ENCODE peak calls at places on chromosome 13, in eight cellular contexts. Z, U, J, Y, A, N, L and I are unnamed samples.

GRCh38 chr13:112575680-112576079 is 12.3 kb downstream of the TUBGCP3 start:
- DNase-seq in U (no peak), J (no peak), L (no peak), Z (no peak), A (no peak), Y (no peak), N (peak; percentile 72), I (no peak)

GRCh38 chr13:33686772-33687480 is 131.0 kb upstream of the RFC3 start:
- DNase-seq in A (no peak), J (no peak), N (no peak), Z (no peak), Y (peak; percentile 75), L (no peak), U (no peak), I (no peak)

GRCh38 chr13:94327318-94327717 is 152.2 kb downstream of the DCT start:
- DNase-seq in U (no peak), N (no peak), J (no peak), Z (no peak), A (no peak), L (no peak), Y (no peak), I (no peak)

GRCh38 chr13:39565036-39565949 is 37.7 kb downstream of the LHFPL6 start:
- DNase-seq in L (no peak), Y (peak; percentile 62), J (no peak), A (peak; percentile 16), Z (no peak), U (no peak), N (peak; percentile 77), I (no peak)

GRCh38 chr13:60655268-60655667 is 258.2 kb downstream of the TDRD3 start:
- DNase-seq in A (no peak), Y (no peak), L (no peak), U (no peak), Z (no peak), J (no peak), N (no peak), I (no peak)

GRCh38 chr13:75864718-75865117 is 228.6 kb downstream of the LMO7 start:
- DNase-seq in N (no peak), U (no peak), A (no peak), J (no peak), Z (no peak), L (no peak), Y (peak; percentile 12), I (no peak)

GRCh38 chr13:97369269-97369893 is 64.6 kb upstream of the RAP2A start:
- DNase-seq in L (no peak), A (no peak), N (no peak), U (no peak), J (no peak), Y (no peak), Z (no peak), I (no peak)

GRCh38 chr13:48291730-48292129 is 11.8 kb upstream of the RB1 start:
- DNase-seq in J (no peak), N (no peak), A (no peak), Y (no peak), L (no peak), Z (no peak), U (no peak), I (no peak)

GRCh38 chr13:112441226-112441625 is 65.1 kb downstream of the SPACA7 start:
- DNase-seq in A (no peak), Z (no peak), Y (no peak), J (no peak), L (no peak), U (no peak), N (no peak), I (no peak)

GRCh38 chr13:29593605-29594297 is 1.7 kb downstream of the SLC7A1 start:
- DNase-seq in L (no peak), U (no peak), Z (no peak), J (no peak), A (no peak), Y (no peak), N (no peak), I (no peak)

GRCh38 chr13:32205426-32206096 is 109.6 kb downstream of the ZAR1L start:
- DNase-seq in Z (no peak), Y (no peak), J (no peak), L (no peak), A (no peak), N (no peak), U (no peak), I (no peak)

GRCh38 chr13:48006396-48006795 is 5.3 kb upstream of the SUCLA2 start:
- DNase-seq in Y (no peak), A (no peak), U (no peak), L (no peak), J (no peak), Z (no peak), N (no peak), I (no peak)

GRCh38 chr13:22173605-22174004 is 502.7 kb downstream of the FGF9 start:
- DNase-seq in J (no peak), N (no peak), L (no peak), Z (no peak), U (no peak), Y (no peak), A (no peak), I (no peak)

GRCh38 chr13:44218501-44219240 is 155.0 kb upstream of the SERP2 start:
- DNase-seq in Z (peak; percentile 76), N (no peak), J (no peak), L (peak; percentile 96), Y (no peak), A (peak; percentile 72), U (peak; percentile 57), I (peak; percentile 54)

GRCh38 chr13:113456116-113456702 is 2.9 kb upstream of the ADPRHL1 start:
- DNase-seq in A (no peak), Y (no peak), U (no peak), J (no peak), Z (no peak), N (no peak), L (no peak), I (no peak)

GRCh38 chr13:21055511-21056045 is 5.8 kb downstream of the LATS2 start:
- DNase-seq in N (no peak), L (no peak), A (no peak), U (no peak), Z (no peak), J (no peak), Y (no peak), I (no peak)

GRCh38 chr13:52868190-52868589 is 19.8 kb upstream of the PCDH8 start:
- DNase-seq in Z (no peak), A (no peak), J (no peak), U (no peak), L (no peak), N (no peak), Y (no peak), I (no peak)

DNA sequence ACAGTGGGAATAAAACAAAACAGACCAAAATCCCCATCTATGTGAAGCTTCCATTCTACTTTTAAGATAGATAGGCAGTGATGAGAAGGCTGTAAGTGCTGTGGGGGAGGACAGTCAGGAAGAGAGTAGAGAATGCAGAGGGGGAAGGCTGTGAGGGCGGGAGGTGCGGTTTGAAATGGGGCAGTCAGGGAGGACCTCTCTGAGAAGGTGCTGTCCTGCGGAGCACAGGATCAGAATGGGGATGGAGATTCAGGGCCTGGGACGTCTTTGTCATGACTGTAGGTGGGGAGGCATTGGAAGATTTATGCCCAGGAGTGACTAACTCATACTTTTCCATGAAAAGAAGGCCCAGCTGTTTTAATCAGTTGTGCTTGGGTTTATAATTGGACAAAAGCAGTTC is 3.9 kb upstream of the GPR183 start:
- DNase-seq in N (no peak), L (no peak), A (no peak), Z (no peak), U (no peak), Y (no peak), J (no peak), I (no peak)
- H3K4me1 ChIP-seq in N (peaks cover 17% of the 10 kb centered on the region), L (no peaks in the 10 kb centered on the region), A (peaks cover 34% of the 10 kb centered on the region), Z (peaks cover 40% of the 10 kb centered on the region), U (no peaks in the 10 kb centered on the region), Y (peaks cover 4% of the 10 kb centered on the region), J (peaks cover 71% of the 10 kb centered on the region), I (peaks cover 13% of the 10 kb centered on the region)

GRCh38 chr13:98500963-98501421 is 75.9 kb downstream of the STK24 start:
- DNase-seq in J (no peak), N (no peak), Y (no peak), Z (no peak), A (no peak), L (no peak), U (no peak), I (no peak)

GRCh38 chr13:98504029-98504351 is 72.9 kb downstream of the STK24 start:
- DNase-seq in N (no peak), Z (no peak), J (no peak), Y (no peak), L (no peak), A (no peak), U (no peak), I (no peak)

GRCh38 chr13:98504371-98504963 is 72.4 kb downstream of the STK24 start:
- DNase-seq in L (no peak), Y (no peak), Z (no peak), U (no peak), N (no peak), A (no peak), J (no peak), I (no peak)

GRCh38 chr13:98506343-98507059 is 70.4 kb downstream of the STK24 start:
- DNase-seq in Y (no peak), N (no peak), U (no peak), Z (no peak), L (no peak), A (no peak), J (no peak), I (no peak)

DNA sequence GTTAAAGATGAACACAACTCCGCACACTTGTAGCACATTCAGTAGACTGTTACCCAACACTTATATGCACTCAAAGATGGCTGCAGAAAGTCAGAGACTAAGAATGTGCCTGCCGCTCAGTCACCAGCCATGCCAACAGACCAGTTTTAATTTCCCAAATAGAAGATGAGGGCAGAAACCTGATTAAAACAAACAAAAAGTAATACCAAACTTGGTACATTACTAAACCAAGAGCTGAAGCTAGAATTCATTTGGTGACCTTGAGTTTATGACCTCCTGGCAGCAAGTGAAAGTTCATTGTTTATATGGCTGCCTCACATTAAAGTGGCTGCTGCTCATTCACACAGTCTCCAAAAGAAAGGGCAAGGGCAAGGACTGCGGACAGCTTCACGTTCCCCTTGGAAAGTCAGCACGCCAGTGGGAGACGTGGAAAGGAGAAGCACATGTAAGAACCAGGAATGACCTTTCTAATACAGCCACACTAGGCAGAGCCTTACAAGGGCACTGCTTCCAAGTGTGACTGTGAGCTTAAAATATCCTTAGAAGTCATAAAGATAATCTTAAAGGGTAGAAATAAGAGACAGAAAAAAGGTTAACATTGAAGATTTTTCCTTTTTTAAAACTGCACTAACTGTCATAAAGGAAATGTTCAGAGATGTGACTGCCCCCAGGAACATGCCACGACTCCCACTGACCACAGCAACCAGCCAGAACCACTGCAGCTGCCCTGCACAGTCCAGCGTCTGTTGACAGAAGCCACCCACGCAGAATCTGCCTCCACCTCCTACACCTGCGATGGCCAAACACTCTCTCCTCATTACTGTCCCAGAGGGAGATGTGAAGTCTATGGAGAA is 73.5 kb downstream of the STK24 start:
- DNase-seq in L (no peak), Y (no peak), U (no peak), J (no peak), N (no peak), Z (no peak), A (no peak), I (no peak)
- H3K4me1 ChIP-seq in L (peaks cover 14% of the 10 kb centered on the region), Y (peaks cover 11% of the 10 kb centered on the region), U (peaks cover 41% of the 10 kb centered on the region), J (peaks cover 32% of the 10 kb centered on the region), N (peaks cover 53% of the 10 kb centered on the region), Z (peaks cover 84% of the 10 kb centered on the region), A (peaks cover 42% of the 10 kb centered on the region), I (peaks cover 30% of the 10 kb centered on the region)

GRCh38 chr13:111401755-111402154 is 81.3 kb downstream of the TEX29 start:
- DNase-seq in N (no peak), A (no peak), U (no peak), J (no peak), Y (no peak), Z (no peak), L (no peak), I (no peak)
- H3K4me1 ChIP-seq in N (no peaks in the 10 kb centered on the region), A (no peaks in the 10 kb centered on the region), U (no peaks in the 10 kb centered on the region), J (no peaks in the 10 kb centered on the region), Y (no peaks in the 10 kb centered on the region), Z (no peaks in the 10 kb centered on the region), L (no peaks in the 10 kb centered on the region), I (no peaks in the 10 kb centered on the region)

GRCh38 chr13:77313923-77314322 is 13.0 kb downstream of the MYCBP2 start:
- DNase-seq in N (no peak), L (no peak), Y (no peak), J (no peak), A (no peak), Z (no peak), U (no peak), I (no peak)
- H3K4me1 ChIP-seq in N (no peaks in the 10 kb centered on the region), L (no peaks in the 10 kb centered on the region), Y (no peaks in the 10 kb centered on the region), J (peaks cover 29% of the 10 kb centered on the region), A (peaks cover 46% of the 10 kb centered on the region), Z (peaks cover 64% of the 10 kb centered on the region), U (peaks cover 7% of the 10 kb centered on the region), I (peaks cover 4% of the 10 kb centered on the region)